ENCODE peak calls at places on chromosome 10, in nine cellular contexts. M is lung; F is heart left ventricle; T is sigmoid colon; O is mucosa of descending colon; I is CD4-positive, alpha-beta T cell; U is WERI-Rb-1; S is pancreas; A is ovary. R is an unnamed sample.

GRCh38 chr10:68792115-68792514 is 35.2 kb upstream of the STOX1 start:
- DNase-seq in I (no peak), T (no peak), U (no peak), M (no peak), F (no peak), A (no peak), O (no peak), S (no peak), R (no peak)

GRCh38 chr10:126420571-126421275 is 32.4 kb upstream of the ADAM12 start:
- DNase-seq in T (no peak), M (no peak), O (no peak), U (no peak), A (no peak), S (no peak), F (no peak), I (no peak), R (no peak)

GRCh38 chr10:75276029-75276872 is 40.5 kb upstream of the COMTD1 start:
- DNase-seq in S (no peak), A (no peak), I (no peak), O (peak; percentile 65), U (no peak), F (peak; percentile 31), M (no peak), T (peak; percentile 53), R (no peak)

GRCh38 chr10:10677479-10677878 is 340.2 kb upstream of the CELF2 start:
- DNase-seq in A (peak; percentile 56), F (peak; percentile 72), U (peak; percentile 66), I (no peak), S (no peak), T (no peak), O (peak; percentile 75), M (peak; percentile 65), R (peak; percentile 74)

GRCh38 chr10:132532784-132533560 is 4.6 kb upstream of the INPP5A start:
- DNase-seq in A (peak; percentile 13), S (no peak), M (no peak), F (no peak), I (no peak), T (peak; percentile 43), U (no peak), O (no peak), R (no peak)

GRCh38 chr10:62501547-62501946 is 127.4 kb downstream of the ZNF365 start:
- DNase-seq in I (no peak), M (no peak), U (no peak), S (no peak), F (no peak), T (no peak), A (no peak), O (no peak), R (no peak)

GRCh38 chr10:33556581-33556980 is 222.1 kb upstream of the NRP1 start:
- DNase-seq in S (no peak), I (no peak), A (no peak), M (no peak), F (no peak), T (no peak), U (no peak), O (no peak), R (peak; percentile 26)

GRCh38 chr10:84551437-84552120 is 223.2 kb downstream of the CCSER2 start:
- DNase-seq in I (no peak), M (no peak), U (no peak), O (no peak), T (no peak), A (no peak), S (no peak), F (no peak), R (no peak)

GRCh38 chr10:70761031-70761601 is 24.1 kb downstream of the TBATA start:
- DNase-seq in M (no peak), O (no peak), F (no peak), A (no peak), T (peak; percentile 34), I (no peak), U (peak; percentile 28), S (no peak), R (no peak)

GRCh38 chr10:131646551-131647525 is 254.0 kb upstream of the PPP2R2D start:
- DNase-seq in F (no peak), O (no peak), U (no peak), S (no peak), T (no peak), I (no peak), A (no peak), M (peak; percentile 83), R (no peak)

GRCh38 chr10:78972160-78972946 is 96.4 kb upstream of the ZMIZ1 start:
- DNase-seq in A (peak; percentile 80), O (peak; percentile 51), M (peak; percentile 45), U (peak; percentile 49), T (peak; percentile 91), S (peak; percentile 79), I (no peak), F (peak; percentile 90), R (peak; percentile 54)

GRCh38 chr10:73785721-73786511 is 510 bp downstream of the ZSWIM8 start:
- DNase-seq in S (peak; percentile 53), I (peak; percentile 51), M (peak; percentile 51), O (peak; percentile 73), F (peak; percentile 46), T (no peak), A (no peak), U (no peak), R (peak; percentile 30)

GRCh38 chr10:98667081-98667480 is 220.3 kb upstream of the HPS1 start:
- DNase-seq in O (no peak), M (no peak), F (no peak), I (no peak), T (no peak), U (no peak), S (no peak), A (no peak), R (no peak)

GRCh38 chr10:98659951-98660350 is 213.2 kb upstream of the HPS1 start:
- DNase-seq in O (no peak), S (no peak), U (no peak), T (no peak), M (no peak), A (no peak), F (no peak), I (no peak), R (no peak)

GRCh38 chr10:98664329-98665042 is 217.8 kb upstream of the HPS1 start:
- DNase-seq in M (no peak), A (no peak), T (no peak), U (peak; percentile 16), O (peak; percentile 21), F (no peak), S (no peak), I (peak; percentile 32), R (peak; percentile 21)
- TF ChIP-seq CTCF in M (peak; percentile 44), A (no peak), T (peak; percentile 38), U (peak; percentile 60), O (no peak), F (peak; percentile 34), S (no peak), I (peak; percentile 61), R (peak; percentile 84)

DNA sequence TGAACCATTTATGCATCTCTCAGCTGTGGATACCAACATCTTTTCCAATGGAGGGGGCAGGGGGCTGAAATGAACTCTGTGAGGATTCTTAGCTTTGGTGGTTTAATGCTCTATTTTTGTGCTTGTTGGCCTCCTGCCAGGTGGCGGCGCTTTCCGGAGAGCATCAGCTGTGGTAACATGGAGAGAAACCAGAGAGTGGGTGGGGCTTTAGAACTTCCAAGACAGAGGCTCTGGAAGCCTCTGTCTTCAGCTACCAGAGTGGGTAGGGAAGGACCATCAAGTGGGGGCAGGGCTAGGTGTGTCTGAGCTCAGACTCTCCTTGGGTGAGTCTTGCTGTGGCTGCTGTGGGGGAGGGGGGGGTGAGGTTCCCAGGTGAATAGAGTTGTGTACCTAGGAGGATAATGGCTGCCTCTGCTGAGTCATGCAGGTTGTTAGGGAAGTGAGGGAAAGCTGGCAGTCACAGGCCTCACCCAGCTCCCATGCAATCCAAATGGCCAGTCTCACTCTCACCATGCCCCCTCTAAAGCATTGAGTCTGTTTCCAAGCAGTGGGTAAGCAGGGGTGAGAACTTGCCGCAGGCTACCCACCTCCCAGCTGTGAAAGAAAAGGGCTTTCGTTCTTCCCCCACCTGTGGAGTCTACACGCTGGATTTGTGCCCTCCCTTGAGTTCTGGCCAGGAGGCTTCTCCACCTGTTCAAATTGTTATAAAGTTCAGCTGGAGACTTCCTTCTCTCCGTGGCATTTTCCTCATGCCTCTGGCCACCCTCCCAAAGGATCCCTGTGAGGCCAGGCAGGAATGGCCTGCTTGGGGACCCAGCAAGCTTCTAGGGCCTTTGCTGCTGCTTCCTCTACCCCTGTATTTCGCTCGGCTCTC is 527.0 kb downstream of the NEBL start:
- DNase-seq in O (peak; percentile 49), A (no peak), M (no peak), I (no peak), F (no peak), T (no peak), S (no peak), U (no peak), R (no peak)
- TF ChIP-seq CTCF in O (no peak), A (no peak), M (no peak), I (no peak), F (no peak), T (no peak), S (no peak), U (no peak), R (no peak)

GRCh38 chr10:123379156-123379555 is 225.0 kb downstream of the BUB3 start:
- DNase-seq in U (no peak), M (no peak), A (no peak), O (no peak), T (no peak), I (no peak), S (no peak), F (no peak), R (no peak)

GRCh38 chr10:123378302-123378701 is 224.1 kb downstream of the BUB3 start:
- DNase-seq in A (no peak), O (no peak), U (no peak), T (no peak), S (no peak), I (no peak), M (no peak), F (no peak), R (no peak)

GRCh38 chr10:123377883-123378282 is 223.7 kb downstream of the BUB3 start:
- DNase-seq in I (no peak), U (no peak), S (no peak), M (no peak), A (no peak), O (no peak), F (no peak), T (no peak), R (no peak)

GRCh38 chr10:123381271-123381670 is 227.1 kb downstream of the BUB3 start:
- DNase-seq in U (no peak), A (no peak), F (no peak), S (no peak), T (no peak), I (no peak), O (no peak), M (no peak), R (no peak)

GRCh38 chr10:123380491-123381085 is 226.4 kb downstream of the BUB3 start:
- DNase-seq in T (no peak), I (no peak), U (no peak), F (no peak), A (no peak), M (no peak), O (no peak), S (no peak), R (no peak)
- TF ChIP-seq CTCF in T (no peak), I (peak; percentile 23), U (peak; percentile 52), F (no peak), A (no peak), M (no peak), O (no peak), S (no peak), R (no peak)

DNA sequence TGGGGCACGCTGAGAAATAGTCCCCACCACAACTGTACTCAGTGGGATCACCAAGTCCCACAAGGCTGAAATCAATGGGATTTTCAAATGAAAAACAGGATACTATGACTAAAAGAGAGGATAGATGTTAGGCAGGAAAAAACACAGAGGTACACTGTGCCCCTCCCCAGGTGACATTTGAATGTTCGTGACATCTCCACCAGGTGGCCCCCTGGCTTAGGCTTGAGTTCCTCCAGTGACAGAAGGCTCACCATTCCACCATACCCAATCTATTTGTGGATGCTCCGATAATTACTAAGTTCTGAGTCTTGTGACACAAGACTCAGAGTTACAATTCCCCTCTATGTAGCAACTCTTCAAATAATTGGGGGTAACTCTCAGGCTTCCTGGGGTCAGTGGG is 77.5 kb upstream of the KCNMA1 start:
- DNase-seq in M (no peak), O (peak; percentile 18), F (no peak), U (peak; percentile 64), I (no peak), A (no peak), S (no peak), T (no peak), R (no peak)
- TF ChIP-seq CTCF in M (no peak), O (no peak), F (no peak), U (peak; percentile 74), I (no peak), A (no peak), S (no peak), T (no peak), R (no peak)